ENCODE peak calls at places on chromosomes 5 and 9, in nine cellular contexts. H, Z, N, K, D, T, B, C and Y are unnamed samples.

GRCh38 chr9:127216210-127216887 is 48.2 kb upstream of the GARNL3 start:
- DNase-seq in H (no peak), Z (no peak), N (no peak), K (no peak), D (no peak), T (no peak), B (no peak), C (no peak), Y (no peak)

GRCh38 chr9:110464321-110464720 is 115.2 kb downstream of the SVEP1 start:
- DNase-seq in H (no peak), Z (no peak), N (no peak), K (no peak), D (no peak), T (no peak), B (no peak), C (no peak), Y (peak)

GRCh38 chr5:174195517-174195916 is 150.0 kb downstream of the NSG2 start:
- DNase-seq in H (no peak), Z (no peak), N (no peak), K (no peak), D (no peak), T (no peak), B (peak), C (no peak), Y (no peak)

GRCh38 chr5:139402561-139403158 is 1.2 kb downstream of the SPATA24 start:
- DNase-seq in H (no peak), Z (no peak), N (no peak), K (no peak), D (no peak), T (no peak), B (no peak), C (no peak), Y (peak)

GRCh38 chr5:32187675-32188074 is 13.6 kb upstream of the GOLPH3 start:
- DNase-seq in H (no peak), Z (no peak), N (no peak), K (no peak), D (no peak), T (no peak), B (no peak), C (no peak), Y (no peak)

GRCh38 chr5:68007446-68007845 is 208.1 kb upstream of the PIK3R1 start:
- DNase-seq in H (no peak), Z (no peak), N (no peak), K (no peak), D (no peak), T (no peak), B (no peak), C (no peak), Y (peak)

GRCh38 chr5:129945779-129946270 is 41.6 kb downstream of the CHSY3 start:
- DNase-seq in H (no peak), Z (no peak), N (no peak), K (no peak), D (no peak), T (no peak), B (no peak), C (no peak), Y (no peak)

GRCh38 chr5:25963251-25964008 is 1075.0 kb downstream of the CDH9 start:
- DNase-seq in H (no peak), Z (peak), N (no peak), K (peak), D (no peak), T (no peak), B (no peak), C (no peak), Y (peak)

GRCh38 chr9:136079916-136080246 is 15.2 kb downstream of the NACC2 start:
- DNase-seq in H (no peak), Z (no peak), N (no peak), K (no peak), D (no peak), T (no peak), B (no peak), C (no peak), Y (no peak)

GRCh38 chr5:37272564-37272963 is 23.4 kb upstream of the CPLANE1 start:
- DNase-seq in H (no peak), Z (no peak), N (no peak), K (no peak), D (peak), T (no peak), B (no peak), C (peak), Y (peak)

GRCh38 chr5:6682239-6682638 is 31.0 kb upstream of the TENT4A start:
- DNase-seq in H (no peak), Z (no peak), N (no peak), K (no peak), D (no peak), T (no peak), B (no peak), C (no peak), Y (no peak)

GRCh38 chr9:123225374-123225813 is 43.0 kb downstream of the STRBP start:
- DNase-seq in H (no peak), Z (peak), N (peak), K (peak), D (no peak), T (peak), B (peak), C (peak), Y (peak)

GRCh38 chr5:132439521-132440206 is 50.9 kb downstream of the IRF1 start:
- DNase-seq in H (peak), Z (peak), N (no peak), K (no peak), D (no peak), T (no peak), B (no peak), C (peak), Y (peak)

GRCh38 chr5:50711280-50711679 is 44.8 kb downstream of the PARP8 start:
- DNase-seq in H (peak), Z (no peak), N (peak), K (peak), D (no peak), T (peak), B (no peak), C (peak), Y (peak)

GRCh38 chr5:27702339-27702820 is 664.0 kb upstream of the CDH9 start:
- DNase-seq in H (no peak), Z (no peak), N (no peak), K (no peak), D (peak), T (no peak), B (peak), C (peak), Y (peak)

GRCh38 chr9:77820293-77820954 is 172.3 kb upstream of the GNA14 start:
- DNase-seq in H (no peak), Z (no peak), N (no peak), K (no peak), D (no peak), T (no peak), B (no peak), C (no peak), Y (peak)

GRCh38 chr9:88652876-88653275 is 117.9 kb downstream of the NXNL2 start:
- DNase-seq in H (no peak), Z (no peak), N (no peak), K (no peak), D (no peak), T (no peak), B (no peak), C (no peak), Y (no peak)

GRCh38 chr9:123368481-123369153 is 12.6 kb downstream of the CRB2 start:
- DNase-seq in H (no peak), Z (peak), N (no peak), K (peak), D (no peak), T (no peak), B (no peak), C (peak), Y (no peak)

GRCh38 chr9:71357346-71357745 is 235.9 kb upstream of the TRPM3 start:
- DNase-seq in H (no peak), Z (no peak), N (no peak), K (no peak), D (no peak), T (no peak), B (no peak), C (no peak), Y (no peak)

GRCh38 chr9:2093920-2094597 is 78.9 kb downstream of the SMARCA2 start:
- DNase-seq in H (no peak), Z (no peak), N (no peak), K (peak), D (peak), T (no peak), B (peak), C (peak), Y (peak)

GRCh38 chr5:95822038-95822407 is 503 bp downstream of the GLRX start:
- DNase-seq in H (no peak), Z (peak), N (peak), K (peak), D (no peak), T (no peak), B (peak), C (peak), Y (peak)

GRCh38 chr5:122385786-122386185 is 73.7 kb downstream of the SNCAIP start:
- DNase-seq in H (no peak), Z (no peak), N (no peak), K (no peak), D (no peak), T (no peak), B (no peak), C (no peak), Y (no peak)